ENCODE peak calls at places on chromosomes 12 and 14, in six cellular contexts. G, H, K, Y, P and B are unnamed samples. For H3K4me1, the result is how much of the 10 kb centered on the place peaks cover.

GRCh38 chr14:37969511-37969979 is 238.2 kb upstream of the SSTR1 start:
- DNase-seq in G (no peak), H (peak), K (no peak), Y (no peak), P (no peak), B (no peak)

GRCh38 chr14:96167224-96168148 is 37.2 kb upstream of the BDKRB2 start:
- DNase-seq in G (no peak), H (no peak), K (no peak), Y (no peak), P (no peak), B (no peak)

GRCh38 chr14:78152246-78153068 is 17.7 kb upstream of the NRXN3 start:
- DNase-seq in G (no peak), H (no peak), K (no peak), Y (no peak), P (no peak), B (no peak)

GRCh38 chr14:22003471-22003870 is 329.9 kb upstream of the OR4E1 start:
- DNase-seq in G (no peak), H (no peak), K (no peak), Y (no peak), P (no peak), B (no peak)

GRCh38 chr14:105700622-105701288 is 174.4 kb downstream of the TMEM121 start:
- DNase-seq in G (no peak), H (peak), K (no peak), Y (no peak), P (no peak), B (no peak)

GRCh38 chr12:11307143-11307542 is 3.1 kb downstream of the PRB4 start:
- DNase-seq in G (no peak), H (no peak), K (no peak), Y (no peak), P (no peak), B (no peak)

GRCh38 chr12:93116632-93117031 is 187.5 kb upstream of the EEA1 start:
- DNase-seq in G (no peak), H (no peak), K (no peak), Y (no peak), P (no peak), B (no peak)

GRCh38 chr14:38419579-38419978 is 163.7 kb upstream of the CLEC14A start:
- DNase-seq in G (no peak), H (no peak), K (peak), Y (peak), P (no peak), B (no peak)

GRCh38 chr12:30457621-30458289 is 237.9 kb downstream of the IPO8 start:
- DNase-seq in G (no peak), H (no peak), K (no peak), Y (peak), P (no peak), B (no peak)

GRCh38 chr12:10557766-10558165 is 52.1 kb downstream of the EIF2S3B start:
- DNase-seq in G (no peak), H (peak), K (no peak), Y (no peak), P (no peak), B (no peak)

GRCh38 chr14:83707056-83707455 is 1822.9 kb upstream of the FLRT2 start:
- DNase-seq in G (no peak), H (no peak), K (no peak), Y (no peak), P (no peak), B (no peak)

GRCh38 chr12:49990269-49990668 is 17.5 kb downstream of the AQP6 start:
- DNase-seq in G (no peak), H (no peak), K (no peak), Y (no peak), P (no peak), B (no peak)

GRCh38 chr14:25237845-25238244 is 187.9 kb upstream of the STXBP6 start:
- DNase-seq in G (no peak), H (no peak), K (peak), Y (peak), P (no peak), B (no peak)

GRCh38 chr12:58801986-58802385 is 118.3 kb downstream of the LRIG3 start:
- DNase-seq in G (no peak), H (no peak), K (no peak), Y (peak), P (no peak), B (no peak)

GRCh38 chr12:4856556-4856955 is 53.1 kb upstream of the KCNA1 start:
- DNase-seq in G (no peak), H (peak), K (no peak), Y (no peak), P (no peak), B (peak)

GRCh38 chr12:12902036-12902435 is 10.7 kb downstream of the GPRC5A start:
- DNase-seq in G (no peak), H (no peak), K (no peak), Y (no peak), P (no peak), B (no peak)

GRCh38 chr12:103771466-103771865 is 69.6 kb downstream of the NT5DC3 start:
- DNase-seq in G (peak), H (no peak), K (no peak), Y (peak), P (peak), B (no peak)

GRCh38 chr12:114399664-114400211 is 6.2 kb downstream of the TBX5 start:
- DNase-seq in G (no peak), H (no peak), K (peak), Y (peak), P (no peak), B (no peak)

GRCh38 chr14:99510556-99511139 is 29.4 kb downstream of the CCNK start:
- DNase-seq in G (peak), H (no peak), K (no peak), Y (no peak), P (peak), B (no peak)
- H3K27ac ChIP-seq in G (no peak), H (no peak), K (no peak), Y (no peak), P (no peak), B (no peak)

DNA sequence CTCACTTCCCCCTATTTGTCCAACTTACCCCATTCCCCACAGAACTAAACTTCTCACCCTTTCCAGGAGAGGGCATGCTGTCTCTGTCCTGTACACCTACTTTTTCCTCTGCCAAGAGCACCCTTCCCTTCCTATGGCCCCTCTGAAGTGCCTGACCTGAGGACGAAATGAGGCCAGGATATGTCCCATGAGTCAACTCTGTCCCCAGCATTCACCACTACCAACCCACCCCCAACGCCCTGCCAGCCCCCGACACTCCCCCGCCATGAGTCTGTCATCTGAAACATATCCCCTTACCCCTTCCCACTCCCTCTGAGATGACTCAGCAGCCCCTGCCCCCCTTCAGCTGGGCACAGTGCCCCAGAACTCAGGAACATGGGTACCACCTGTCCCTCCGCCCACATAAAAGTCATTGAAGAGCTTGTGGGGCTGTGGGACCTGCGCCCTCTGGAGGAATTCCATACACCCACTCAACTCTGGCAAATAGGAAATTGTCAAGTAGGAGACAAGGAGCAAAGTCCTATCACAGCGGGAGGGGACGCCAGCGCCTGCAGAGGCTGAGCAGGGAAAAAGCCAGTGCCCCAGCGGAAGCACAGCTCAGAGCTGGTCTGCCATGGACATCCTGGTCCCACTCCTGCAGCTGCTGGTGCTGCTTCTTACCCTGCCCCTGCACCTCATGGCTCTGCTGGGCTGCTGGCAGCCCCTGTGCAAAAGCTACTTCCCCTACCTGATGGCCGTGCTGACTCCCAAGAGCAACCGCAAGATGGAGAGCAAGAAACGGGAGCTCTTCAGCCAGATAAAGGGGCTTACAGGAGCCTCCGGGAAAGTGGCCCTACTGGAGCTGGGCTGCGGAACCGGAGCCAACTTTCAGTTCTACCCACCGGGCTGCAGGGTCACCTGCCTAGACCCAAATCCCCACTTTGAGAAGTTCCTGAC is 26.3 kb downstream of the ITGA7 start:
- DNase-seq in G (peak), H (no peak), K (peak), Y (peak), P (no peak), B (no peak)
- H3K4me3 ChIP-seq in G (peak), H (no peak), K (no peak), Y (peak), P (peak), B (no peak)

GRCh38 chr12:41709012-41709411 is 435.7 kb downstream of the GXYLT1 start:
- DNase-seq in G (no peak), H (no peak), K (no peak), Y (no peak), P (no peak), B (no peak)

GRCh38 chr12:41700940-41701339 is 443.7 kb downstream of the GXYLT1 start:
- DNase-seq in G (no peak), H (no peak), K (no peak), Y (no peak), P (no peak), B (no peak)

GRCh38 chr12:41701943-41702601 is 442.6 kb downstream of the GXYLT1 start:
- DNase-seq in G (no peak), H (no peak), K (no peak), Y (no peak), P (no peak), B (no peak)

GRCh38 chr12:41709463-41710285 is 435.0 kb downstream of the GXYLT1 start:
- DNase-seq in G (no peak), H (peak), K (no peak), Y (no peak), P (no peak), B (no peak)

DNA sequence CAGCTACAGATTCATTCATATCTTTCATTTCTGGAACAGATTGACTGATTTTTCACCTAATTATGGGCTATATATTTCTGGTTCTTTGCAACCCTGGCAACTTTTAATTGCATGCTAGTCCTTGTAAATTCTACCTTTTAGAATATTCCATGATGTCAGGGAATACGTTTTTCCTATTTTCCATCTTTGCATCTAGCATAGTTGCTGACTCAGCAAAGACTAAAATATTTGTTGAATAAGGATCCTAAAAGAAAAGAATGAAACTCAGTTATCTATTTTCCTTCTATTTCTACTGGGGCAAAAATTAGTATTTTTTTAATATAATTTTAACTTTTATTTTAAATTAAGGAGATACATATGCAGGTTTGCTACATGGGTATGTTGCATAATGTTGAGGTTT is 438.3 kb downstream of the GXYLT1 start:
- DNase-seq in G (no peak), H (no peak), K (no peak), Y (no peak), P (no peak), B (no peak)
- H3K4me1 ChIP-seq in G (under half), H (under half), K (under half), Y (under half), P (under half), B (under half)

DNA sequence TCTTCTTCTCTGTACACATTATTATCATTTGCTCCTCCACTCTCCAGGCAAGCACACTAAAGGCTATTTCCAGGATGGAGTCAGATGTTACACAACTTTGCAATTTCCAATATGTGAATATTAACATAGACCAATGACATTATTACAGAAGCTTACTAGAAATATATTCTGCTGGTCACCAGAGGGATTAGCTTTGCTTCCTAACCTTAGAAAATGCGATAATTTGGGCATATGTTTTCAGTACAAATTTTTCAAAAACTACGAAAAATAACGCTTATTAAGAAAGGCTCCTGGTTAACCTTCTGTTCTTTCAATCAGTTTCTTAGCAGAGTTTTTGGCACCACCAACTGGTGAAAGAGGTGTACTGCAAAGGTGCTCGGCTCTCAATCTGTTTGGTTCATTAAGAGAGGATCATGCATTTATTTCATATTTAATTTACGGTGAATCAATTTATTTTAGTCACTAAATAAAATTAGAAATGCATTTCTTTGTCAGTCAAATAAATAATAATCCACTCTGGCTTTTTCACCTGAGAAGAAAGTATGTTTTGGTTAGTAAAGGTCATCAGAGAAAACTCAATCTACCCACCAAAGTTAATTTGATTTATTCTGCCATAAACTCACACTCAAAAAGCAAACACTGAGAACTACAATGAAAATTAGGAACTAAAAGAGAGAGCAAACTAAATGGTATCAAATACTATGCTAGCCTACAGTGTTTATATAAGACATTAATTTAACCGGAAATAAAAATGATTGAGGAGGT is 39.2 kb downstream of the EFCAB11 start:
- DNase-seq in G (no peak), H (peak), K (peak), Y (peak), P (peak), B (peak)
- H3K27ac ChIP-seq in G (no peak), H (no peak), K (no peak), Y (no peak), P (no peak), B (no peak)

GRCh38 chr12:1201030-1201429 is 210.0 kb downstream of the ERC1 start:
- DNase-seq in G (no peak), H (no peak), K (no peak), Y (no peak), P (no peak), B (no peak)

GRCh38 chr12:1195513-1195912 is 204.5 kb downstream of the ERC1 start:
- DNase-seq in G (no peak), H (no peak), K (no peak), Y (no peak), P (no peak), B (no peak)

GRCh38 chr12:1199700-1200099 is 208.7 kb downstream of the ERC1 start:
- DNase-seq in G (no peak), H (no peak), K (no peak), Y (no peak), P (no peak), B (no peak)

GRCh38 chr12:1201886-1202285 is 210.9 kb downstream of the ERC1 start:
- DNase-seq in G (no peak), H (no peak), K (no peak), Y (no peak), P (no peak), B (no peak)

DNA sequence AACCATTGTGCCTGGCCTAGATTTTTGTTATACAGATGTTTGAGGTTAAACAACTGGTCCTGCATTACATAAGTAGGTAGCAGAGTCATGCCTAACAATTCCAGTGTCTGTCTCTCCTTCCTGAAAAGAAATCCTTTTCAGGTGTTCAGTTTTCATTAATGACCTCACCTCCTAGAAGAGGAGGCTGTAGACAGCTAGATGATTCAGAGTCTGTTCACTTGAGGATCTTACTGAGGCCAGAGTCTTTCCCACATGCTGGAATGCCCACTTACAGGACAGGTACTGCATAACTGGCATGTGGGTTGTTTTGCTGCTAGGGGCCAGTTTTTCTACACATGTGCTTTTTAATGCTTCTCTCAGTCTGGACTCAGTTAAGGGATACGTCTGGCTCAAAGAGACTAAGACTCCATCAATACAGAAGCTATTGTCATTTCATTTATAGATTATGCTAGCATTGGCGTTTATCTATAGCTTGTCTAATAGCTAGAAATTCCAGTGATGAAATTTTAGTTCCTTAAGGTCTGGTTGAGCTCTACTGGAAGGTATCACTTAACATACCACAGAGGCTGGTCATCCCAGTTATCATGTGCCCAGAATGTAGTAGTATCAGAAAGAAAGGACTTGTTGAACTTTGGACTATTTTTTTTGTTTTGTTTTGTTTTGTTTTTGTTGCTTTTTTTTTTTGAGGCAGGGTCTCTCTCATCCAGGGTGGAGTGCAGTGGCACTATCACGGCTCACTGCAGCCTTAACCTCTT is 206.4 kb downstream of the ERC1 start:
- DNase-seq in G (no peak), H (no peak), K (no peak), Y (no peak), P (no peak), B (no peak)
- H3K4me3 ChIP-seq in G (no peak), H (no peak), K (no peak), Y (no peak), P (no peak), B (no peak)

GRCh38 chr12:806116-806805 is 53.9 kb downstream of the WNK1 start:
- DNase-seq in G (no peak), H (no peak), K (no peak), Y (no peak), P (no peak), B (no peak)
- H3K4me1 ChIP-seq in G (under half), H (under half), K (under half), Y (under half), P (under half), B (half or more)

GRCh38 chr12:121989266-121989950 is 32.3 kb upstream of the BCL7A start:
- DNase-seq in G (no peak), H (no peak), K (no peak), Y (no peak), P (no peak), B (no peak)

GRCh38 chr12:121996050-121996944 is 25.4 kb upstream of the BCL7A start:
- DNase-seq in G (no peak), H (no peak), K (no peak), Y (no peak), P (no peak), B (no peak)

GRCh38 chr12:121990692-121991603 is 30.7 kb upstream of the BCL7A start:
- DNase-seq in G (no peak), H (no peak), K (no peak), Y (no peak), P (no peak), B (no peak)

GRCh38 chr12:121989951-121990647 is 31.6 kb upstream of the BCL7A start:
- DNase-seq in G (no peak), H (no peak), K (no peak), Y (no peak), P (no peak), B (no peak)

GRCh38 chr12:121992059-121992879 is 29.4 kb upstream of the BCL7A start:
- DNase-seq in G (no peak), H (no peak), K (no peak), Y (no peak), P (no peak), B (peak)
- H3K27ac ChIP-seq in G (peak), H (no peak), K (no peak), Y (no peak), P (no peak), B (no peak)